ENCODE peak calls at places on chromosomes 2 and 18, in seven cellular contexts. U is IMR-90, O is mesenchymal stem cell, L is mesendoderm, B is trophoblast cell, G is H9, J is H1. A is an unnamed sample.

GRCh38 chr2:54597153-54597827 is 126.2 kb upstream of the EML6 start:
- DNase-seq in U (peak; percentile 36), O (no peak), L (no peak), B (no peak), G (no peak), J (no peak), A (no peak)

GRCh38 chr2:20183373-20183772 is 41.6 kb downstream of the SDC1 start:
- DNase-seq in U (no peak), O (no peak), L (no peak), B (no peak), G (no peak), J (no peak), A (no peak)

GRCh38 chr2:220531216-220531615 is 903.8 kb downstream of the SLC4A3 start:
- DNase-seq in U (no peak), O (no peak), L (no peak), B (peak; percentile 56), G (no peak), J (no peak), A (no peak)

GRCh38 chr2:68403199-68403644 is 38.1 kb downstream of the PLEK start:
- DNase-seq in U (no peak), O (no peak), L (no peak), B (no peak), G (no peak), J (no peak), A (no peak)

GRCh38 chr2:78009289-78009688 is 487.1 kb upstream of the LRRTM4 start:
- DNase-seq in U (no peak), O (no peak), L (no peak), B (no peak), G (no peak), J (no peak), A (no peak)

GRCh38 chr2:156803243-156803642 is 367.1 kb downstream of the GPD2 start:
- DNase-seq in U (no peak), O (no peak), L (peak; percentile 46), B (no peak), G (peak; percentile 36), J (no peak), A (no peak)

GRCh38 chr2:55120634-55121359 is 70.5 kb upstream of the RTN4 start:
- DNase-seq in U (peak; percentile 60), O (peak; percentile 87), L (no peak), B (no peak), G (no peak), J (no peak), A (no peak)

GRCh38 chr2:144170172-144170571 is 349.7 kb downstream of the ZEB2 start:
- DNase-seq in U (peak; percentile 31), O (no peak), L (no peak), B (no peak), G (no peak), J (no peak), A (no peak)

GRCh38 chr2:73896362-73897239 is 3.8 kb downstream of the ACTG2 start:
- DNase-seq in U (peak; percentile 92), O (peak; percentile 18), L (no peak), B (no peak), G (no peak), J (no peak), A (no peak)

GRCh38 chr2:118477111-118477517 is 370.3 kb downstream of the EN1 start:
- DNase-seq in U (no peak), O (no peak), L (peak; percentile 61), B (no peak), G (no peak), J (no peak), A (peak; percentile 83)

GRCh38 chr2:229610359-229610758 is 104.0 kb downstream of the DNER start:
- DNase-seq in U (peak; percentile 42), O (no peak), L (no peak), B (peak; percentile 17), G (no peak), J (no peak), A (no peak)

GRCh38 chr2:17971531-17971930 is 93.1 kb downstream of the KCNS3 start:
- DNase-seq in U (no peak), O (peak; percentile 19), L (no peak), B (no peak), G (no peak), J (no peak), A (no peak)

GRCh38 chr18:42025491-42025890 is 70.5 kb downstream of the PIK3C3 start:
- DNase-seq in U (no peak), O (no peak), L (no peak), B (no peak), G (no peak), J (no peak), A (no peak)

GRCh38 chr2:37635359-37636208 is 35.9 kb downstream of the CDC42EP3 start:
- DNase-seq in U (peak; percentile 82), O (peak; percentile 96), L (no peak), B (peak; percentile 53), G (no peak), J (no peak), A (no peak)

GRCh38 chr18:11009869-11010268 is 139.5 kb downstream of the PIEZO2 start:
- DNase-seq in U (no peak), O (no peak), L (no peak), B (no peak), G (no peak), J (no peak), A (no peak)

GRCh38 chr2:112523291-112523777 is 18.9 kb upstream of the POLR1B start:
- DNase-seq in U (no peak), O (no peak), L (no peak), B (no peak), G (no peak), J (no peak), A (no peak)

GRCh38 chr2:121346407-121346806 is 61.4 kb upstream of the TFCP2L1 start:
- DNase-seq in U (no peak), O (no peak), L (no peak), B (peak; percentile 84), G (no peak), J (no peak), A (no peak)

GRCh38 chr2:200482194-200482593 is 27.7 kb downstream of the KCTD18 start:
- DNase-seq in U (no peak), O (no peak), L (no peak), B (no peak), G (no peak), J (no peak), A (no peak)

GRCh38 chr2:9112079-9112721 is 94.4 kb upstream of the ASAP2 start:
- DNase-seq in U (peak; percentile 96), O (peak; percentile 89), L (no peak), B (peak; percentile 10), G (no peak), J (no peak), A (no peak)

GRCh38 chr2:113231064-113231463 is 47.7 kb downstream of the PAX8 start:
- DNase-seq in U (no peak), O (no peak), L (no peak), B (no peak), G (no peak), J (no peak), A (no peak)

GRCh38 chr2:84556190-84556589 is 39.9 kb downstream of the DNAH6 start:
- DNase-seq in U (no peak), O (no peak), L (no peak), B (no peak), G (no peak), J (no peak), A (no peak)

GRCh38 chr2:33620-34019 is 12.7 kb downstream of the FAM110C start:
- DNase-seq in U (no peak), O (no peak), L (peak; percentile 47), B (peak; percentile 7), G (no peak), J (no peak), A (no peak)

GRCh38 chr2:22167256-22167655 is 1043.5 kb downstream of the TDRD15 start:
- DNase-seq in U (no peak), O (no peak), L (peak; percentile 51), B (peak; percentile 56), G (no peak), J (no peak), A (no peak)
- H2BK5ac ChIP-seq in U (no peak overlapping the region), O (no peak overlapping the region), L (no peak overlapping the region), B (no peak overlapping the region), G (no peak overlapping the region), J (no peak overlapping the region), A (no peak overlapping the region)

GRCh38 chr2:236848467-236848866 is 237.2 kb upstream of the COPS8 start:
- DNase-seq in U (no peak), O (no peak), L (no peak), B (no peak), G (no peak), J (no peak), A (no peak)
- H2BK5ac ChIP-seq in U (no peak overlapping the region), O (no peak overlapping the region), L (no peak overlapping the region), B (no peak overlapping the region), G (no peak overlapping the region), J (peak overlapping the region; percentile 88), A (no peak overlapping the region)

GRCh38 chr2:241430178-241430577 is 74.1 kb downstream of the FARP2 start:
- DNase-seq in U (no peak), O (no peak), L (no peak), B (no peak), G (no peak), J (no peak), A (no peak)

GRCh38 chr2:241422350-241422749 is 66.3 kb downstream of the FARP2 start:
- DNase-seq in U (no peak), O (no peak), L (no peak), B (no peak), G (no peak), J (no peak), A (no peak)

GRCh38 chr2:241421330-241421729 is 65.2 kb downstream of the FARP2 start:
- DNase-seq in U (no peak), O (no peak), L (no peak), B (no peak), G (no peak), J (no peak), A (no peak)

GRCh38 chr2:241425368-241425767 is 69.3 kb downstream of the FARP2 start:
- DNase-seq in U (no peak), O (no peak), L (no peak), B (no peak), G (no peak), J (no peak), A (no peak)
- H2BK5ac ChIP-seq in U (no peak overlapping the region), O (no peak overlapping the region), L (no peak overlapping the region), B (no peak overlapping the region), G (no peak overlapping the region), J (no peak overlapping the region), A (no peak overlapping the region)

DNA sequence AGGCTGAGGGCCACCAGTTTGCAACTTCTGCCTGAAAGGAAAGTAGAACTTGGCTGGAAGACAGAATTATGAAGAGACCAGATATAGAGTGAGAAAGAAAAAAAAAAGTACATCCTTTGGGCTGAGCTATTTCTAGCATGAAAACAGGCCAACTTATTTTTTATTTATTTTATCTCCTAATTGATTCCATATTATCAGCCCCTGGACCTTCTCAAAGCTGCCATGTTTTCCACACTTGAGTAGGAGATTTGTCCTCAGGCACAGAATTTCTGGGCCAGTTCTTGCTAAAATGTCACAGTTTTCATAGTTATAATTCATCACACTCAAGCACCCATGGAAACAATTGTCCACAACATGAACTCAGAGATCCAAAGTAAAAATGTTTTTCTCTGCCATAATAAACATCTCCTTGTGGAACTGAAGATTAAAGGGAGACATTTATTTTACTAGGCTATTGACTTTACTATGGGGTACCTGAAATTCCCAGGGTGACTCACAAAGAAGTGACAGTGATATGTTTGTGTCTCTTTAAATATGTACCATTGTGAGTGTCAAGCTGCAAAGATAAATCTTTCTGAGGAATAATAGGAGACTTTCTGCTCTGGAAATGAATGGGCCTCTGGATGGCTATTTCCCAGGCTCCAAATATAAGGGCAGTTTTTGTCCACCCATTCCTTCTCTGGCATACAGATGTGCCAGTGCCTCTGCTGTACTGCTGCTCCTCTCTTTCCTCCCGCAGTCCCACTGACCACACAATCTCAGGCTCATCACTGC is 586.6 kb upstream of the CNTNAP5 start:
- DNase-seq in U (no peak), O (no peak), L (no peak), B (no peak), G (no peak), J (no peak), A (no peak)
- H2BK5ac ChIP-seq in U (no peak overlapping the region), O (no peak overlapping the region), L (no peak overlapping the region), B (no peak overlapping the region), G (no peak overlapping the region), J (no peak overlapping the region), A (no peak overlapping the region)

A was measured in neuronal stem cell.